ENCODE peak calls at places on chromosomes 7 and 10, in five cellular contexts. U is body of pancreas; D is CD8-positive, alpha-beta memory T cell; X is tibial nerve; E is transverse colon. B is an unnamed sample.

GRCh38 chr10:51867956-51868355 is 168.6 kb upstream of the CSTF2T start:
- DNase-seq in U (no peak), D (no peak), X (no peak), E (no peak), B (no peak)

GRCh38 chr7:107025449-107026103 is 18.9 kb upstream of the PRKAR2B start:
- DNase-seq in U (no peak), D (no peak), X (no peak), E (no peak), B (no peak)

GRCh38 chr10:17120711-17121110 is 8.9 kb downstream of the CUBN start:
- DNase-seq in U (no peak), D (no peak), X (no peak), E (no peak), B (no peak)

GRCh38 chr7:111083423-111083822 is 7.5 kb upstream of the LRRN3 start:
- DNase-seq in U (no peak), D (peak; percentile 70), X (no peak), E (no peak), B (no peak)

GRCh38 chr7:106620681-106621080 is 40.3 kb downstream of the CCDC71L start:
- DNase-seq in U (no peak), D (no peak), X (no peak), E (no peak), B (no peak)

GRCh38 chr10:125062244-125063208 is 97.8 kb downstream of the CTBP2 start:
- DNase-seq in U (no peak), D (no peak), X (no peak), E (no peak), B (no peak)

GRCh38 chr10:102395677-102396197 is at the start of gene NFKB2:
- DNase-seq in U (no peak), D (no peak), X (no peak), E (no peak), B (no peak)

GRCh38 chr7:112201421-112201820 is 4.8 kb downstream of the DOCK4 start:
- DNase-seq in U (no peak), D (no peak), X (no peak), E (no peak), B (no peak)

GRCh38 chr7:41107330-41107937 is 595.5 kb downstream of the INHBA start:
- DNase-seq in U (no peak), D (no peak), X (no peak), E (no peak), B (no peak)

GRCh38 chr7:55109384-55110167 is 90.8 kb downstream of the EGFR start:
- DNase-seq in U (no peak), D (no peak), X (no peak), E (no peak), B (no peak)

DNA sequence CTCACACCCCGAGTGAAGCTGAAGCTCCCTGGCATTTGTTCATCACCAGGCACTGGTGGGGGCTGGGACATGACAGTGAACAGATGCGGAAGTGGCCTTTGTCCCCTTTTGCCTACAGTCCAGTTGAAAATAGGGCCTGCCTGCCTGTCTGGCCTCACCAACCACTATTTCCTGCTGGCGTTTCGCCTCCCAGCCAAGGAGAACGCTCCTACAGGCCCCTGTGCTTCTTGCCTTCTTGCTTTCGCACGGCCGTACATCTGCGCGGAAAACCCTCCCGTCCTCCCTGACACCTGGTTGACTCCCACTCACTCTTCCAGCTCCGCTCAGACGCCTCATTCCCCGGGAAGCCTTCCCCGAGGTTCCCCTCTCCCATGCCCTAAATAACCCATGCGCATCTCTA is 317.3 kb downstream of the PRPF18 start:
- DNase-seq in U (no peak), D (no peak), X (no peak), E (no peak), B (no peak)
- H3K27ac ChIP-seq in U (no peak overlapping the region), D (no peak overlapping the region), X (no peak overlapping the region), E (no peak overlapping the region), B (peak overlapping the region; percentile 31)

GRCh38 chr7:136036336-136036735 is 59.2 kb upstream of the MTPN start:
- DNase-seq in U (no peak), D (no peak), X (no peak), E (no peak), B (no peak)

GRCh38 chr7:136033413-136034031 is 56.4 kb upstream of the MTPN start:
- DNase-seq in U (no peak), D (no peak), X (no peak), E (peak; percentile 16), B (no peak)

GRCh38 chr7:136030330-136030729 is 53.2 kb upstream of the MTPN start:
- DNase-seq in U (no peak), D (no peak), X (no peak), E (no peak), B (no peak)

GRCh38 chr7:136030867-136031318 is 53.7 kb upstream of the MTPN start:
- DNase-seq in U (no peak), D (no peak), X (no peak), E (no peak), B (no peak)

GRCh38 chr7:136034132-136034531 is 57.0 kb upstream of the MTPN start:
- DNase-seq in U (no peak), D (no peak), X (no peak), E (no peak), B (no peak)
- H3K27ac ChIP-seq in U (no peak overlapping the region), D (no peak overlapping the region), X (no peak overlapping the region), E (peak overlapping the region; percentile 78), B (no peak overlapping the region)

DNA sequence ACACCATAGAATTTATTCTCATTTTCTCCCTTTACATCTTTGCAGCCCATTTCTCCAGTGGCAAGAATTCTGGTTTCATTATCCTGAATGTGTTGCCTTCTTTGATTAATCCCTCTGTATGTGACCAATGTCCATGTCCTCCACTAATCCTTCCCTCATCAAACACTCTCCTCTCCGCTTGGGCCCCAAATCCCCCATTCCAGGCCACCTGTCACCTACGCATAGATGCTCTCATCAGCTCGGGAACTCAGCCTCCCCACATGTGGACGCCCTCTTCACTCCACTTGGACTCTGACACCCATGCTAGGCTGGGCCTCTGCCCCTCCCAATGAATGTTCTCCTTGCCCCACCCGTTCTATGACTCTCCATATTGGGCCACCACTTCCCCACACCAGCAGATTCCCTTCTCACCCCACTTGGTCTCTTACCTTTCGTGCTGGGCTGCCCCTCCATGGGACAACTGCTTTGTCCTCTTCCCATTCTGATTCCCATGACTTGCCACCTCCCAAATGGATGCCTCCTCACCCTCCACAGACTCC is 18.7 kb upstream of the RBM20 start:
- DNase-seq in U (no peak), D (no peak), X (no peak), E (peak; percentile 50), B (no peak)
- H3K27ac ChIP-seq in U (no peak overlapping the region), D (no peak overlapping the region), X (no peak overlapping the region), E (no peak overlapping the region), B (no peak overlapping the region)

GRCh38 chr10:96721207-96721572 is 876 bp upstream of the PIK3AP1 start:
- DNase-seq in U (no peak), D (no peak), X (no peak), E (no peak), B (no peak)
- H3K27ac ChIP-seq in U (peak overlapping the region; percentile 80), D (no peak overlapping the region), X (no peak overlapping the region), E (peak overlapping the region; percentile 70), B (no peak overlapping the region)

GRCh38 chr7:157849341-157849596 is 512.5 kb downstream of the DNAJB6 start:
- DNase-seq in U (no peak), D (no peak), X (no peak), E (no peak), B (no peak)
- H3K27ac ChIP-seq in U (no peak overlapping the region), D (no peak overlapping the region), X (no peak overlapping the region), E (no peak overlapping the region), B (no peak overlapping the region)

DNA sequence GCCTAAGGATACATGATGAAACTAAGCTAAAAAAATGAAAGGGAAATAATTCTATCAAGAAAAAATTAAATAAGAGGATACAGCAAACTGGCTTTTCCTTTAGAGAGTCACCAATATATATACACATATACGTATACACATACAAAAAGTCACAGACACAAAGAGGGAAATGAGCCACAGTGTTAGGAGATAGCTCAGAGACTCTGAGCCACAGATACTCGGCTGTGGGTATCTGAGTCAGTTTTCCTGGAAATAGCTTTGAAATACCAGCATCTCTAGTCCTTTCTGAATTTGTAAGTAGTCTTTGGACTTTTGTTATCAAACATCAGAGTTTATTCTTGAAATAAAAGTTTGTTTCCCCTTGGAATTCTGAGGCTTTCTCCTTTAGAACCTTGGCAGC is 111.8 kb downstream of the TBXAS1 start:
- DNase-seq in U (no peak), D (no peak), X (no peak), E (no peak), B (no peak)
- H3K27ac ChIP-seq in U (no peak overlapping the region), D (no peak overlapping the region), X (no peak overlapping the region), E (no peak overlapping the region), B (no peak overlapping the region)

DNA sequence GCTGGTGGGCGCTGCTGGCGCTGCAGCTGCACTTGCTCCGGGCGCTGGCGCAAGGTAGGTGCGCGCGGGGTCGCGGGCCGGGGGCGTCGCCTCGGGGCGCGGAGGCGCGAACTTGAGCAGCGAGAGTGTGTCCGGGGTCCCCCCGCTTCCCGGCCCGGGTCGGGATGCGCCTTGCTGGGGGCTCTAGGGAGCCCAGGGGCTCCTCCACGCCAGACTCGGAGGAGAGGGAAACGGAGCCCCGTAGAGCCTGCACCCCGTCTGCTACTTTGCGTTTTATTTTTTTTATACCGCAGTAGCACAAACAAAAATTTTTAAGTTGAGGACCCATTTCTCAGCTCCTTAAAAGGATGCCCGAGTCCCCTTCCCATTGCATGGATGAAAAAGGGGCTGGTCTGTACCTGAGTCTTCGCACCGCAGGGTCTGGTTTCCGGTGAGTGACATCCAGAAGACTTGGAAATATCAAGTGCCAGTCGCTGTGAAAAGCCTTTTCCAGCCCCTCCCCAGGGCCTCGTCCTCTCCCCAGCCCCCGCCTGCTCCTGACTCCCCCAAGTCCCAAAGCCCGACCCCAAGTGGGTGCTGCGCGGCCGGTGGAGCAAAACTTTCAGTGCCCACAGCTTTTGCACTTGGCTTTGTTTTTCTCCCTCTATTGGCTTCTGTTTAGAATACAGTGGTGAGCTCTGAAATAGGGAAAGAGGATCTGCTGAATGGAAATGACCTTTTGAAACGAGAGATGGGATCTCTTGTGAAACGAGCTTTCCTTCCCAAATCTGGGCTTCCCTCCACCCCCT is 973 bp downstream of the SDK1 start:
- DNase-seq in U (peak; percentile 39), D (no peak), X (no peak), E (no peak), B (no peak)
- H3K27ac ChIP-seq in U (peak overlapping the region; percentile 66), D (no peak overlapping the region), X (peak overlapping the region; percentile 18), E (peak overlapping the region; percentile 64), B (no peak overlapping the region)

DNA sequence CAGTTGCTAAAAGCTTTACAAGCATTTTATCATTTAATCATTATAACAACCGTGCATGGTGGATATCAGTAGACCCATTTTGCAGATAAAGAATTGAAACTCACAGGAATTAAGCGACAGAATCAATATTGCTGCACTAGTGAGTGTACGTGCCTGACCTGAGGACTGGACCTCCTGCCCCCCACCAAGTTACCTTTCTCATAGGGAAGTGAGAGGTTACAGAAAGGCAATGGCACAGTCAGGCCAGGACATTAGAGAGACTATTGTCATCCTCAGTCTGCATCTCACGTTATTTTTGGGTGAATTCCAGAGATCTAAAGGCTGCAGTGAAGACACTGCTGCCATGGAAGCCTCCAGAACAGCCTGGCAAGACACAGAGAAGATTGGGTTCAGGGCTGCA is 80.9 kb downstream of the WDFY4 start:
- DNase-seq in U (no peak), D (no peak), X (no peak), E (no peak), B (no peak)
- H3K27ac ChIP-seq in U (no peak overlapping the region), D (no peak overlapping the region), X (no peak overlapping the region), E (no peak overlapping the region), B (no peak overlapping the region)

DNA sequence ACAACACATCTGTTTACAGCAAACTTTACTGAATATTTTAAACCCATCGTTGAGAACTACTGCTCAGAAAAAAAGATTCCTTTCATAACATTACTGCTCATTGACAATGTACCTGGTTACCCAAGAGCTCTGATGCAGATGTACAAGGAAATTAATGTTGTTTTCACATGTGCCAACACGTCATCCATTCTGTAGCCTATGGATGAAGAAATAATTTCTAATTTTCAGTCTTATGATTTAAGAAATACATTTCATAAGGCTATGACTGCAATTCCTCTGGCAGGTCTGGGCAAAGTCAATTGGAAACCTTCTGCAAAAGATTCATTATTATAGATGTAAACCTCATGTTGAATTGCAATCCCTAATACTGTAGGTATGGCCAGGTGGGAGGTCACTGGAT is 16.7 kb upstream of the CNNM1 start:
- DNase-seq in U (no peak), D (no peak), X (no peak), E (no peak), B (no peak)
- H3K27ac ChIP-seq in U (no peak overlapping the region), D (no peak overlapping the region), X (no peak overlapping the region), E (no peak overlapping the region), B (no peak overlapping the region)